ENCODE peak calls at places on chromosomes 7 and 10, in four cellular contexts. One of them, this sample, is unnamed.

GRCh38 chr10:132528064-132528800 is 9.4 kb upstream of the INPP5A start:
- DNase-seq in psoas muscle: no peak
- DNase-seq in NCI-H460: no peak
- DNase-seq in WTC11: peak
- DNase-seq in this sample: peak

GRCh38 chr7:157495594-157495993 is 158.8 kb downstream of the DNAJB6 start:
- DNase-seq in WTC11: no peak
- DNase-seq in NCI-H460: no peak
- DNase-seq in psoas muscle: no peak
- DNase-seq in this sample: no peak

GRCh38 chr10:2575460-2575859 is 491.9 kb upstream of the PFKP start:
- DNase-seq in NCI-H460: no peak
- DNase-seq in WTC11: peak
- DNase-seq in psoas muscle: no peak
- DNase-seq in this sample: no peak

GRCh38 chr10:13949844-13950542 is 363.2 kb downstream of the PRPF18 start:
- DNase-seq in WTC11: no peak
- DNase-seq in psoas muscle: no peak
- DNase-seq in NCI-H460: no peak
- DNase-seq in this sample: no peak

GRCh38 chr10:42982886-42983594 is 93.8 kb upstream of the RET start:
- DNase-seq in WTC11: no peak
- DNase-seq in psoas muscle: no peak
- DNase-seq in NCI-H460: no peak
- DNase-seq in this sample: no peak

GRCh38 chr7:6435486-6436384 is 12.0 kb downstream of the DAGLB start:
- DNase-seq in WTC11: peak
- DNase-seq in psoas muscle: peak
- DNase-seq in NCI-H460: peak
- DNase-seq in this sample: peak

GRCh38 chr7:114921636-114922150 is at the start of gene MDFIC:
- DNase-seq in psoas muscle: peak
- DNase-seq in NCI-H460: no peak
- DNase-seq in WTC11: peak
- DNase-seq in this sample: no peak

GRCh38 chr7:45625067-45625466 is 50.9 kb downstream of the ADCY1 start:
- DNase-seq in psoas muscle: no peak
- DNase-seq in WTC11: no peak
- DNase-seq in NCI-H460: no peak
- DNase-seq in this sample: no peak

GRCh38 chr7:25117226-25118047 is 7.6 kb downstream of the CYCS start:
- DNase-seq in WTC11: no peak
- DNase-seq in psoas muscle: no peak
- DNase-seq in NCI-H460: no peak
- DNase-seq in this sample: no peak

GRCh38 chr10:1400129-1400865 is 337.0 kb downstream of the ADARB2 start:
- DNase-seq in psoas muscle: no peak
- DNase-seq in WTC11: no peak
- DNase-seq in NCI-H460: no peak
- DNase-seq in this sample: no peak

GRCh38 chr10:18214692-18215563 is 74.7 kb downstream of the CACNB2 start:
- DNase-seq in WTC11: peak
- DNase-seq in NCI-H460: peak
- DNase-seq in psoas muscle: no peak
- DNase-seq in this sample: peak

GRCh38 chr7:65441010-65441409 is 67.4 kb downstream of the ZNF92 start:
- DNase-seq in NCI-H460: no peak
- DNase-seq in WTC11: no peak
- DNase-seq in psoas muscle: no peak
- DNase-seq in this sample: no peak

GRCh38 chr10:101843032-101843991 is at the start of gene KCNIP2:
- DNase-seq in WTC11: peak
- DNase-seq in psoas muscle: no peak
- DNase-seq in NCI-H460: no peak
- DNase-seq in this sample: peak

GRCh38 chr7:47218378-47219176 is 363.3 kb downstream of the TNS3 start:
- DNase-seq in NCI-H460: no peak
- DNase-seq in psoas muscle: no peak
- DNase-seq in WTC11: no peak
- DNase-seq in this sample: no peak

GRCh38 chr10:96664563-96664962 is 55.8 kb downstream of the PIK3AP1 start:
- DNase-seq in WTC11: no peak
- DNase-seq in psoas muscle: no peak
- DNase-seq in NCI-H460: no peak
- DNase-seq in this sample: no peak

GRCh38 chr10:112232670-112233069 is 49.1 kb upstream of the GPAM start:
- DNase-seq in psoas muscle: no peak
- DNase-seq in WTC11: no peak
- DNase-seq in NCI-H460: no peak
- DNase-seq in this sample: no peak

GRCh38 chr10:103752680-103753248 is 102.6 kb downstream of the SH3PXD2A start:
- DNase-seq in NCI-H460: no peak
- DNase-seq in psoas muscle: no peak
- DNase-seq in WTC11: peak
- DNase-seq in this sample: no peak

GRCh38 chr7:47428052-47428779 is 153.7 kb downstream of the TNS3 start:
- DNase-seq in NCI-H460: no peak
- DNase-seq in WTC11: no peak
- DNase-seq in psoas muscle: no peak
- DNase-seq in this sample: no peak

GRCh38 chr7:102454423-102454822 is 10.2 kb downstream of the ALKBH4 start:
- DNase-seq in NCI-H460: no peak
- DNase-seq in WTC11: no peak
- DNase-seq in psoas muscle: no peak
- DNase-seq in this sample: no peak

GRCh38 chr10:118028619-118029018 is 18.1 kb downstream of the RAB11FIP2 start:
- DNase-seq in NCI-H460: no peak
- DNase-seq in WTC11: no peak
- DNase-seq in psoas muscle: no peak
- DNase-seq in this sample: no peak

GRCh38 chr7:73973091-73973490 is 54.9 kb upstream of the ELN start:
- DNase-seq in NCI-H460: no peak
- DNase-seq in WTC11: no peak
- DNase-seq in psoas muscle: no peak
- DNase-seq in this sample: peak

GRCh38 chr7:73870041-73870492 is 9.1 kb downstream of the TMEM270 start:
- DNase-seq in psoas muscle: no peak
- DNase-seq in WTC11: peak
- DNase-seq in NCI-H460: no peak
- DNase-seq in this sample: no peak